ENCODE peak calls at places on chromosomes 11 and 22, in four cellular contexts. One of them, this sample, is unnamed.

GRCh38 chr11:83033972-83034672 is 37.6 kb downstream of the RAB30 start:
- DNase-seq in stimulated activated CD4-positive, alpha-beta T cell treated with anti-CD3 and anti-CD28 coated beads, Interleukin-15, amount 100 ng/mL, for 24 hours: no peak
- DNase-seq in AG08395: peak
- DNase-seq in stomach: peak
- DNase-seq in this sample: no peak

GRCh38 chr11:64800633-64801464 is 2.2 kb downstream of the MAP4K2 start:
- DNase-seq in AG08395: no peak
- DNase-seq in stomach: no peak
- DNase-seq in stimulated activated CD4-positive, alpha-beta T cell treated with anti-CD3 and anti-CD28 coated beads, Interleukin-15, amount 100 ng/mL, for 24 hours: no peak
- DNase-seq in this sample: no peak

GRCh38 chr11:8106679-8107078 is 25.7 kb downstream of the TUB start:
- DNase-seq in AG08395: no peak
- DNase-seq in stomach: no peak
- DNase-seq in stimulated activated CD4-positive, alpha-beta T cell treated with anti-CD3 and anti-CD28 coated beads, Interleukin-15, amount 100 ng/mL, for 24 hours: no peak
- DNase-seq in this sample: no peak

GRCh38 chr11:13940611-13941256 is 21.8 kb upstream of the SPON1 start:
- DNase-seq in AG08395: no peak
- DNase-seq in stimulated activated CD4-positive, alpha-beta T cell treated with anti-CD3 and anti-CD28 coated beads, Interleukin-15, amount 100 ng/mL, for 24 hours: no peak
- DNase-seq in stomach: no peak
- DNase-seq in this sample: no peak

GRCh38 chr11:66454828-66455227 is 11.9 kb upstream of the PELI3 start:
- DNase-seq in stimulated activated CD4-positive, alpha-beta T cell treated with anti-CD3 and anti-CD28 coated beads, Interleukin-15, amount 100 ng/mL, for 24 hours: no peak
- DNase-seq in AG08395: no peak
- DNase-seq in stomach: no peak
- DNase-seq in this sample: no peak

GRCh38 chr11:40292636-40293585 is 1166.5 kb downstream of the LRRC4C start:
- DNase-seq in AG08395: no peak
- DNase-seq in stimulated activated CD4-positive, alpha-beta T cell treated with anti-CD3 and anti-CD28 coated beads, Interleukin-15, amount 100 ng/mL, for 24 hours: no peak
- DNase-seq in stomach: no peak
- DNase-seq in this sample: no peak

GRCh38 chr11:73797457-73797856 is 9.8 kb downstream of the MRPL48 start:
- DNase-seq in AG08395: no peak
- DNase-seq in stimulated activated CD4-positive, alpha-beta T cell treated with anti-CD3 and anti-CD28 coated beads, Interleukin-15, amount 100 ng/mL, for 24 hours: no peak
- DNase-seq in stomach: no peak
- DNase-seq in this sample: no peak

GRCh38 chr11:61701298-61701993 is 21.3 kb downstream of the DAGLA start:
- DNase-seq in stimulated activated CD4-positive, alpha-beta T cell treated with anti-CD3 and anti-CD28 coated beads, Interleukin-15, amount 100 ng/mL, for 24 hours: peak
- DNase-seq in AG08395: no peak
- DNase-seq in stomach: no peak
- DNase-seq in this sample: no peak

GRCh38 chr11:287821-288327 is 1.1 kb upstream of the PGGHG start:
- DNase-seq in stimulated activated CD4-positive, alpha-beta T cell treated with anti-CD3 and anti-CD28 coated beads, Interleukin-15, amount 100 ng/mL, for 24 hours: peak
- DNase-seq in AG08395: no peak
- DNase-seq in stomach: no peak
- DNase-seq in this sample: no peak

GRCh38 chr22:30891443-30891755 is 77.2 kb downstream of the MORC2 start:
- DNase-seq in stomach: no peak
- DNase-seq in stimulated activated CD4-positive, alpha-beta T cell treated with anti-CD3 and anti-CD28 coated beads, Interleukin-15, amount 100 ng/mL, for 24 hours: no peak
- DNase-seq in AG08395: no peak
- DNase-seq in this sample: no peak

GRCh38 chr22:36833073-36833472 is 16.2 kb upstream of the PVALB start:
- DNase-seq in stomach: no peak
- DNase-seq in AG08395: no peak
- DNase-seq in stimulated activated CD4-positive, alpha-beta T cell treated with anti-CD3 and anti-CD28 coated beads, Interleukin-15, amount 100 ng/mL, for 24 hours: no peak
- DNase-seq in this sample: no peak

GRCh38 chr11:134663506-134664313 is 251.7 kb upstream of the B3GAT1 start:
- DNase-seq in AG08395: no peak
- DNase-seq in stomach: peak
- DNase-seq in stimulated activated CD4-positive, alpha-beta T cell treated with anti-CD3 and anti-CD28 coated beads, Interleukin-15, amount 100 ng/mL, for 24 hours: no peak
- DNase-seq in this sample: no peak

GRCh38 chr11:117387992-117388765 is 60.5 kb downstream of the CEP164 start:
- DNase-seq in stimulated activated CD4-positive, alpha-beta T cell treated with anti-CD3 and anti-CD28 coated beads, Interleukin-15, amount 100 ng/mL, for 24 hours: no peak
- DNase-seq in AG08395: peak
- DNase-seq in stomach: no peak
- DNase-seq in this sample: no peak

GRCh38 chr11:65124480-65125196 is 2.5 kb downstream of the MRPL49 start:
- DNase-seq in stomach: no peak
- DNase-seq in AG08395: no peak
- DNase-seq in stimulated activated CD4-positive, alpha-beta T cell treated with anti-CD3 and anti-CD28 coated beads, Interleukin-15, amount 100 ng/mL, for 24 hours: no peak
- DNase-seq in this sample: no peak

GRCh38 chr22:22508274-22509176 is at the start of gene ZNF280B:
- DNase-seq in stomach: peak
- DNase-seq in AG08395: peak
- DNase-seq in stimulated activated CD4-positive, alpha-beta T cell treated with anti-CD3 and anti-CD28 coated beads, Interleukin-15, amount 100 ng/mL, for 24 hours: peak
- DNase-seq in this sample: peak

GRCh38 chr11:77473801-77474508 is at the start of gene PAK1:
- DNase-seq in AG08395: peak
- DNase-seq in stomach: peak
- DNase-seq in stimulated activated CD4-positive, alpha-beta T cell treated with anti-CD3 and anti-CD28 coated beads, Interleukin-15, amount 100 ng/mL, for 24 hours: peak
- DNase-seq in this sample: peak

GRCh38 chr22:27474711-27475547 is 326.6 kb downstream of the MN1 start:
- DNase-seq in stimulated activated CD4-positive, alpha-beta T cell treated with anti-CD3 and anti-CD28 coated beads, Interleukin-15, amount 100 ng/mL, for 24 hours: no peak
- DNase-seq in stomach: no peak
- DNase-seq in AG08395: peak
- DNase-seq in this sample: peak

This sample was measured in kidney epithelial cell.